ENCODE peak calls at places on chromosome 7, in five cellular contexts. T is endodermal cell; H is bronchial epithelial cell; O is upper lobe of right lung; P is activated CD4-positive, alpha-beta memory T cell treated with anti-CD3 and anti-CD28 coated beads for 36 hours. I is an unnamed sample.

GRCh38 chr7:143069912-143070500 is 17.9 kb downstream of the OR6V1 start:
- DNase-seq in O (no peak), H (no peak), P (no peak), T (peak; percentile 74), I (no peak)

GRCh38 chr7:104135760-104136558 is 71.9 kb downstream of the ORC5 start:
- DNase-seq in P (no peak), T (no peak), H (no peak), O (no peak), I (no peak)

GRCh38 chr7:155372782-155373358 is 75.2 kb downstream of the INSIG1 start:
- DNase-seq in T (peak; percentile 77), O (no peak), H (no peak), P (no peak), I (peak; percentile 46)

GRCh38 chr7:143487566-143487965 is 9.9 kb downstream of the TAS2R41 start:
- DNase-seq in T (no peak), O (peak; percentile 67), H (no peak), P (no peak), I (peak; percentile 82)

GRCh38 chr7:23490357-23491131 is 20.3 kb upstream of the IGF2BP3 start:
- DNase-seq in P (peak; percentile 65), H (no peak), O (peak; percentile 73), T (no peak), I (peak; percentile 80)

GRCh38 chr7:95430864-95431263 is 4.0 kb downstream of the PON2 start:
- DNase-seq in H (peak; percentile 95), T (no peak), O (no peak), P (no peak), I (no peak)

GRCh38 chr7:66537380-66537779 is 91.3 kb upstream of the KCTD7 start:
- DNase-seq in O (no peak), T (no peak), H (no peak), P (no peak), I (no peak)

GRCh38 chr7:151631149-151631967 is 111.7 kb upstream of the RHEB start:
- DNase-seq in T (peak; percentile 75), P (no peak), O (no peak), H (peak; percentile 50), I (no peak)

GRCh38 chr7:2802504-2803341 is 41.4 kb downstream of the GNA12 start:
- DNase-seq in P (no peak), H (peak; percentile 59), O (peak; percentile 65), T (no peak), I (no peak)

GRCh38 chr7:69596723-69597277 is 1.5 kb upstream of the AUTS2 start:
- DNase-seq in P (no peak), T (no peak), H (no peak), O (no peak), I (no peak)

GRCh38 chr7:67377939-67378862 is 381.6 kb downstream of the TYW1 start:
- DNase-seq in H (peak; percentile 35), T (peak; percentile 94), P (peak; percentile 67), O (peak; percentile 76), I (peak; percentile 87)

GRCh38 chr7:141073641-141074161 is at the start of gene TMEM178B:
- DNase-seq in O (no peak), T (peak; percentile 83), H (no peak), P (peak; percentile 47), I (peak; percentile 78)

GRCh38 chr7:139776486-139777303 is 1.1 kb downstream of the HIPK2 start:
- DNase-seq in H (peak; percentile 39), T (peak; percentile 61), P (peak; percentile 40), O (peak; percentile 62), I (no peak)

GRCh38 chr7:150453186-150453585 is 2.8 kb downstream of the GIMAP8 start:
- DNase-seq in H (no peak), T (peak; percentile 29), O (no peak), P (peak; percentile 39), I (no peak)

GRCh38 chr7:134186022-134186421 is 58.9 kb downstream of the LRGUK start:
- DNase-seq in O (no peak), H (peak; percentile 67), P (no peak), T (no peak), I (no peak)

GRCh38 chr7:34728156-34728555 is 70.1 kb downstream of the NPSR1 start:
- DNase-seq in H (no peak), P (no peak), O (no peak), T (no peak), I (no peak)

GRCh38 chr7:141074162-141074989 is 512 bp downstream of the TMEM178B start:
- DNase-seq in H (no peak), T (peak; percentile 87), O (peak; percentile 65), P (peak; percentile 36), I (peak; percentile 78)

GRCh38 chr7:2602736-2603387 is 28.9 kb upstream of the TTYH3 start:
- DNase-seq in P (no peak), T (no peak), H (no peak), O (no peak), I (no peak)

I was measured in kidney.